ENCODE peak calls at places on chromosomes 7 and 10, in nine cellular contexts. H, Q, T, M, K, F, G, P and W are unnamed samples.

GRCh38 chr7:132034748-132035416 is 478.5 kb upstream of the PODXL start:
- DNase-seq in H (no peak), Q (no peak), T (no peak), M (no peak), K (no peak), F (no peak), G (no peak), P (no peak), W (no peak)

GRCh38 chr10:62652564-62652963 is 152.0 kb upstream of the ADO start:
- DNase-seq in H (no peak), Q (no peak), T (no peak), M (no peak), K (no peak), F (no peak), G (no peak), P (no peak), W (no peak)

GRCh38 chr10:5449823-5450222 is 37.5 kb downstream of the NET1 start:
- DNase-seq in H (peak), Q (no peak), T (no peak), M (peak), K (peak), F (no peak), G (no peak), P (no peak), W (no peak)

GRCh38 chr7:142933092-142933475 is 462 bp downstream of the TRPV5 start:
- DNase-seq in H (no peak), Q (no peak), T (no peak), M (no peak), K (no peak), F (no peak), G (no peak), P (no peak), W (no peak)

GRCh38 chr7:3067193-3067592 is 23.5 kb upstream of the CARD11 start:
- DNase-seq in H (no peak), Q (no peak), T (no peak), M (no peak), K (no peak), F (no peak), G (no peak), P (peak), W (no peak)

GRCh38 chr10:124076334-124076733 is 17.1 kb downstream of the CHST15 start:
- DNase-seq in H (no peak), Q (no peak), T (no peak), M (no peak), K (no peak), F (no peak), G (no peak), P (no peak), W (no peak)

GRCh38 chr7:99848420-99849216 is 20.8 kb downstream of the CYP3A43 start:
- DNase-seq in H (no peak), Q (no peak), T (no peak), M (no peak), K (no peak), F (no peak), G (no peak), P (no peak), W (no peak)

GRCh38 chr10:62352356-62352963 is 21.7 kb upstream of the ZNF365 start:
- DNase-seq in H (peak), Q (no peak), T (no peak), M (no peak), K (no peak), F (no peak), G (no peak), P (peak), W (no peak)

GRCh38 chr7:34281260-34281659 is 375.9 kb downstream of the BMPER start:
- DNase-seq in H (no peak), Q (no peak), T (no peak), M (peak), K (no peak), F (no peak), G (no peak), P (no peak), W (no peak)